ENCODE peak calls at places on chromosome 22, in four cellular contexts. One of them, this sample, is unnamed.

GRCh38 chr22:47199261-47199948 is 437.0 kb downstream of the TBC1D22A start:
- DNase-seq in MCF 10A: no peak
- DNase-seq in amniotic stem cell: no peak
- DNase-seq in activated T-cell treated with anti-CD3 and anti-CD28 coated beads for 1 hour: no peak
- DNase-seq in this sample: no peak

GRCh38 chr22:43477151-43477725 is 65.4 kb downstream of the MPPED1 start:
- DNase-seq in activated T-cell treated with anti-CD3 and anti-CD28 coated beads for 1 hour: no peak
- DNase-seq in amniotic stem cell: no peak
- DNase-seq in MCF 10A: no peak
- DNase-seq in this sample: no peak

GRCh38 chr22:29816539-29816938 is 21.5 kb downstream of the ASCC2 start:
- DNase-seq in amniotic stem cell: no peak
- DNase-seq in activated T-cell treated with anti-CD3 and anti-CD28 coated beads for 1 hour: no peak
- DNase-seq in MCF 10A: no peak
- DNase-seq in this sample: no peak

GRCh38 chr22:23225724-23226496 is 45.6 kb downstream of the BCR start:
- DNase-seq in amniotic stem cell: no peak
- DNase-seq in activated T-cell treated with anti-CD3 and anti-CD28 coated beads for 1 hour: no peak
- DNase-seq in MCF 10A: peak; percentile 92
- DNase-seq in this sample: peak; percentile 34

GRCh38 chr22:31872209-31872608 is 72.1 kb upstream of the YWHAH start:
- DNase-seq in activated T-cell treated with anti-CD3 and anti-CD28 coated beads for 1 hour: no peak
- DNase-seq in amniotic stem cell: no peak
- DNase-seq in MCF 10A: peak; percentile 13
- DNase-seq in this sample: no peak

GRCh38 chr22:41830174-41830573 is 2.7 kb upstream of the SREBF2 start:
- DNase-seq in amniotic stem cell: no peak
- DNase-seq in MCF 10A: no peak
- DNase-seq in activated T-cell treated with anti-CD3 and anti-CD28 coated beads for 1 hour: no peak
- DNase-seq in this sample: no peak

GRCh38 chr22:20652130-20652529 is 121.8 kb upstream of the SERPIND1 start:
- DNase-seq in activated T-cell treated with anti-CD3 and anti-CD28 coated beads for 1 hour: no peak
- DNase-seq in MCF 10A: no peak
- DNase-seq in amniotic stem cell: no peak
- DNase-seq in this sample: no peak

GRCh38 chr22:20130739-20131592 is 638 bp upstream of the ZDHHC8 start:
- DNase-seq in MCF 10A: peak; percentile 65
- DNase-seq in activated T-cell treated with anti-CD3 and anti-CD28 coated beads for 1 hour: peak; percentile 76
- DNase-seq in amniotic stem cell: peak; percentile 27
- DNase-seq in this sample: peak; percentile 68

GRCh38 chr22:31929126-31929928 is 15.0 kb upstream of the YWHAH start:
- DNase-seq in amniotic stem cell: no peak
- DNase-seq in MCF 10A: no peak
- DNase-seq in activated T-cell treated with anti-CD3 and anti-CD28 coated beads for 1 hour: no peak
- DNase-seq in this sample: no peak

GRCh38 chr22:47564651-47565050 is 802.2 kb downstream of the TBC1D22A start:
- DNase-seq in amniotic stem cell: no peak
- DNase-seq in MCF 10A: no peak
- DNase-seq in activated T-cell treated with anti-CD3 and anti-CD28 coated beads for 1 hour: no peak
- DNase-seq in this sample: no peak

GRCh38 chr22:33327348-33327860 is 269.2 kb upstream of the SYN3 start:
- DNase-seq in MCF 10A: no peak
- DNase-seq in activated T-cell treated with anti-CD3 and anti-CD28 coated beads for 1 hour: no peak
- DNase-seq in amniotic stem cell: no peak
- DNase-seq in this sample: no peak

GRCh38 chr22:39515266-39516050 is 4.9 kb upstream of the ATF4 start:
- DNase-seq in MCF 10A: no peak
- DNase-seq in activated T-cell treated with anti-CD3 and anti-CD28 coated beads for 1 hour: no peak
- DNase-seq in amniotic stem cell: no peak
- DNase-seq in this sample: no peak

GRCh38 chr22:25853902-25854301 is 111.9 kb downstream of the MYO18B start:
- DNase-seq in activated T-cell treated with anti-CD3 and anti-CD28 coated beads for 1 hour: no peak
- DNase-seq in amniotic stem cell: no peak
- DNase-seq in MCF 10A: peak; percentile 6
- DNase-seq in this sample: no peak

GRCh38 chr22:30210235-30210831 is 36.2 kb downstream of the LIF start:
- DNase-seq in amniotic stem cell: no peak
- DNase-seq in activated T-cell treated with anti-CD3 and anti-CD28 coated beads for 1 hour: no peak
- DNase-seq in MCF 10A: peak; percentile 85
- DNase-seq in this sample: no peak